ENCODE peak calls at places on chromosomes 12 and 14, in eight cellular contexts. One of them, this sample, is unnamed.
A peak's percentile ranks its signal among the peaks of the same experiment; 100 is the strongest.

GRCh38 chr12:31007636-31008175 is 66.0 kb upstream of the DDX11 start:
- DNase-seq in aorta: no peak
- DNase-seq in NT2/D1: no peak
- DNase-seq in lower lobe of right lung: peak; percentile 4
- DNase-seq in left ventricle myocardium inferior: no peak
- DNase-seq in effector memory CD4-positive, alpha-beta T cell: no peak
- DNase-seq in fibroblast of lung: no peak
- DNase-seq in left lung: peak; percentile 19
- DNase-seq in this sample: peak; percentile 35

GRCh38 chr12:52351196-52352059 is 15.9 kb downstream of the KRT85 start:
- DNase-seq in aorta: peak; percentile 79
- DNase-seq in NT2/D1: no peak
- DNase-seq in lower lobe of right lung: no peak
- DNase-seq in left ventricle myocardium inferior: peak; percentile 50
- DNase-seq in effector memory CD4-positive, alpha-beta T cell: peak; percentile 36
- DNase-seq in fibroblast of lung: no peak
- DNase-seq in left lung: no peak
- DNase-seq in this sample: no peak

GRCh38 chr12:61654698-61655097 is 605.5 kb upstream of the USP15 start:
- DNase-seq in aorta: no peak
- DNase-seq in NT2/D1: no peak
- DNase-seq in lower lobe of right lung: no peak
- DNase-seq in left ventricle myocardium inferior: no peak
- DNase-seq in effector memory CD4-positive, alpha-beta T cell: no peak
- DNase-seq in fibroblast of lung: no peak
- DNase-seq in left lung: no peak
- DNase-seq in this sample: no peak

GRCh38 chr12:10385181-10385613 is 4.6 kb downstream of the KLRK1 start:
- DNase-seq in aorta: no peak
- DNase-seq in NT2/D1: no peak
- DNase-seq in lower lobe of right lung: no peak
- DNase-seq in left ventricle myocardium inferior: no peak
- DNase-seq in effector memory CD4-positive, alpha-beta T cell: no peak
- DNase-seq in fibroblast of lung: peak; percentile 93
- DNase-seq in left lung: no peak
- DNase-seq in this sample: no peak

GRCh38 chr14:63677891-63678379 is 36.3 kb upstream of the WDR89 start:
- DNase-seq in aorta: no peak
- DNase-seq in NT2/D1: peak; percentile 32
- DNase-seq in lower lobe of right lung: no peak
- DNase-seq in left ventricle myocardium inferior: no peak
- DNase-seq in effector memory CD4-positive, alpha-beta T cell: no peak
- DNase-seq in fibroblast of lung: no peak
- DNase-seq in left lung: no peak
- DNase-seq in this sample: no peak

GRCh38 chr12:74334770-74335169 is 202.9 kb upstream of the ATXN7L3B start:
- DNase-seq in aorta: no peak
- DNase-seq in NT2/D1: no peak
- DNase-seq in lower lobe of right lung: no peak
- DNase-seq in left ventricle myocardium inferior: no peak
- DNase-seq in effector memory CD4-positive, alpha-beta T cell: no peak
- DNase-seq in fibroblast of lung: peak; percentile 18
- DNase-seq in left lung: no peak
- DNase-seq in this sample: no peak

GRCh38 chr14:105495101-105495989 is 4.3 kb downstream of the TEDC1 start:
- DNase-seq in aorta: peak; percentile 77
- DNase-seq in NT2/D1: no peak
- DNase-seq in lower lobe of right lung: peak; percentile 46
- DNase-seq in left ventricle myocardium inferior: peak; percentile 58
- DNase-seq in effector memory CD4-positive, alpha-beta T cell: no peak
- DNase-seq in fibroblast of lung: no peak
- DNase-seq in left lung: peak; percentile 33
- DNase-seq in this sample: peak; percentile 69

GRCh38 chr12:120196363-120196762 is 1.8 kb upstream of the GCN1 start:
- DNase-seq in aorta: no peak
- DNase-seq in NT2/D1: no peak
- DNase-seq in lower lobe of right lung: no peak
- DNase-seq in left ventricle myocardium inferior: no peak
- DNase-seq in effector memory CD4-positive, alpha-beta T cell: no peak
- DNase-seq in fibroblast of lung: peak; percentile 23
- DNase-seq in left lung: no peak
- DNase-seq in this sample: no peak

GRCh38 chr12:122845041-122845864 is 10.0 kb downstream of the HIP1R start:
- DNase-seq in aorta: peak; percentile 77
- DNase-seq in NT2/D1: no peak
- DNase-seq in lower lobe of right lung: peak; percentile 41
- DNase-seq in left ventricle myocardium inferior: no peak
- DNase-seq in effector memory CD4-positive, alpha-beta T cell: no peak
- DNase-seq in fibroblast of lung: no peak
- DNase-seq in left lung: no peak
- DNase-seq in this sample: no peak

GRCh38 chr14:100076133-100076532 is 10.9 kb downstream of the EVL start:
- DNase-seq in aorta: no peak
- DNase-seq in NT2/D1: no peak
- DNase-seq in lower lobe of right lung: peak; percentile 71
- DNase-seq in left ventricle myocardium inferior: no peak
- DNase-seq in effector memory CD4-positive, alpha-beta T cell: no peak
- DNase-seq in fibroblast of lung: peak; percentile 14
- DNase-seq in left lung: peak; percentile 52
- DNase-seq in this sample: peak; percentile 44

GRCh38 chr12:127620956-127621355 is 646.0 kb upstream of the TMEM132C start:
- DNase-seq in aorta: no peak
- DNase-seq in NT2/D1: no peak
- DNase-seq in lower lobe of right lung: no peak
- DNase-seq in left ventricle myocardium inferior: no peak
- DNase-seq in effector memory CD4-positive, alpha-beta T cell: no peak
- DNase-seq in fibroblast of lung: no peak
- DNase-seq in left lung: no peak
- DNase-seq in this sample: no peak

GRCh38 chr14:51394391-51394790 is 154.3 kb downstream of the TMX1 start:
- DNase-seq in aorta: no peak
- DNase-seq in NT2/D1: no peak
- DNase-seq in lower lobe of right lung: no peak
- DNase-seq in left ventricle myocardium inferior: no peak
- DNase-seq in effector memory CD4-positive, alpha-beta T cell: no peak
- DNase-seq in fibroblast of lung: peak; percentile 34
- DNase-seq in left lung: no peak
- DNase-seq in this sample: no peak

GRCh38 chr12:118052324-118053070 is 8.5 kb downstream of the WSB2 start:
- DNase-seq in aorta: peak; percentile 86
- DNase-seq in NT2/D1: no peak
- DNase-seq in lower lobe of right lung: peak; percentile 68
- DNase-seq in left ventricle myocardium inferior: peak; percentile 72
- DNase-seq in effector memory CD4-positive, alpha-beta T cell: no peak
- DNase-seq in fibroblast of lung: peak; percentile 98
- DNase-seq in left lung: peak; percentile 76
- DNase-seq in this sample: peak; percentile 92

GRCh38 chr14:61337893-61338292 is 16.5 kb downstream of the PRKCH start:
- DNase-seq in aorta: no peak
- DNase-seq in NT2/D1: no peak
- DNase-seq in lower lobe of right lung: no peak
- DNase-seq in left ventricle myocardium inferior: no peak
- DNase-seq in effector memory CD4-positive, alpha-beta T cell: peak; percentile 58
- DNase-seq in fibroblast of lung: no peak
- DNase-seq in left lung: no peak
- DNase-seq in this sample: no peak

GRCh38 chr12:123057505-123058265 is 77.2 kb downstream of the ARL6IP4 start:
- DNase-seq in aorta: peak; percentile 55
- DNase-seq in NT2/D1: no peak
- DNase-seq in lower lobe of right lung: peak; percentile 83
- DNase-seq in left ventricle myocardium inferior: no peak
- DNase-seq in effector memory CD4-positive, alpha-beta T cell: no peak
- DNase-seq in fibroblast of lung: no peak
- DNase-seq in left lung: peak; percentile 73
- DNase-seq in this sample: no peak

GRCh38 chr12:66314278-66314677 is 12.0 kb downstream of the HELB start:
- DNase-seq in aorta: no peak
- DNase-seq in NT2/D1: no peak
- DNase-seq in lower lobe of right lung: no peak
- DNase-seq in left ventricle myocardium inferior: no peak
- DNase-seq in effector memory CD4-positive, alpha-beta T cell: no peak
- DNase-seq in fibroblast of lung: no peak
- DNase-seq in left lung: no peak
- DNase-seq in this sample: no peak

GRCh38 chr14:105337966-105338365 is 23.4 kb downstream of the PACS2 start:
- DNase-seq in aorta: no peak
- DNase-seq in NT2/D1: no peak
- DNase-seq in lower lobe of right lung: peak; percentile 46
- DNase-seq in left ventricle myocardium inferior: peak; percentile 77
- DNase-seq in effector memory CD4-positive, alpha-beta T cell: no peak
- DNase-seq in fibroblast of lung: no peak
- DNase-seq in left lung: no peak
- DNase-seq in this sample: peak; percentile 33

GRCh38 chr12:47902131-47902639 is 2.6 kb downstream of the VDR start:
- DNase-seq in aorta: no peak
- DNase-seq in NT2/D1: no peak
- DNase-seq in lower lobe of right lung: no peak
- DNase-seq in left ventricle myocardium inferior: no peak
- DNase-seq in effector memory CD4-positive, alpha-beta T cell: no peak
- DNase-seq in fibroblast of lung: no peak
- DNase-seq in left lung: no peak
- DNase-seq in this sample: no peak

GRCh38 chr14:99509871-99510555 is 28.8 kb downstream of the CCNK start:
- DNase-seq in aorta: peak; percentile 73
- DNase-seq in NT2/D1: no peak
- DNase-seq in lower lobe of right lung: no peak
- DNase-seq in left ventricle myocardium inferior: no peak
- DNase-seq in effector memory CD4-positive, alpha-beta T cell: no peak
- DNase-seq in fibroblast of lung: no peak
- DNase-seq in left lung: no peak
- DNase-seq in this sample: no peak

DNA sequence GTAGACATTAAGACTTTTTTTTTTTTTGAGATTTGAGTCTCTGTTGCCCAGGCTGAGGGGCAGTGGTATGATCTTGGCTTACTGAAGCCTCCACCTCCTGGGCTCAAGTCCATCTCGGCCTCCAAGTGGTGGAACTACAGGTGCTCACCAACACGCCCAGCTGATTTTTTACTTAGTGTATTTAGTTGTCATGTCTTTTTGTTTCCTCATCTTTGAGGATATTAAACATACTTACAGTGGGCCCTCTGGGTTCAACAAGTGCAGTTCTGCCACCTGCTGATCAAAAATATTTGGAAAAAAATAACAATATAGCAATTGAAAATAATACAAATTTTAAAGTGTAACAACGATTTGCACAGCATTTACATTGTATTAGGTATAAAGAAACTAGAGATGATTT is 4.4 kb upstream of the B4GALNT1 start:
- DNase-seq in aorta: no peak
- DNase-seq in NT2/D1: no peak
- DNase-seq in lower lobe of right lung: no peak
- DNase-seq in left ventricle myocardium inferior: no peak
- DNase-seq in effector memory CD4-positive, alpha-beta T cell: no peak
- DNase-seq in fibroblast of lung: no peak
- DNase-seq in left lung: no peak
- DNase-seq in this sample: no peak
- H3K27me3 ChIP-seq in aorta: peaks cover 1% of the 10 kb centered on the region
- H3K27me3 ChIP-seq in NT2/D1: peaks cover 11% of the 10 kb centered on the region
- H3K27me3 ChIP-seq in lower lobe of right lung: peaks cover 20% of the 10 kb centered on the region
- H3K27me3 ChIP-seq in left ventricle myocardium inferior: peaks cover 83% of the 10 kb centered on the region
- H3K27me3 ChIP-seq in effector memory CD4-positive, alpha-beta T cell: peaks cover 17% of the 10 kb centered on the region
- H3K27me3 ChIP-seq in fibroblast of lung: no peaks in the 10 kb centered on the region
- H3K27me3 ChIP-seq in left lung: peaks cover 78% of the 10 kb centered on the region
- H3K27me3 ChIP-seq in this sample: peaks cover 37% of the 10 kb centered on the region

GRCh38 chr12:54588110-54588831 is at the start of gene PPP1R1A:
- DNase-seq in aorta: peak; percentile 81
- DNase-seq in NT2/D1: no peak
- DNase-seq in lower lobe of right lung: no peak
- DNase-seq in left ventricle myocardium inferior: peak; percentile 35
- DNase-seq in effector memory CD4-positive, alpha-beta T cell: no peak
- DNase-seq in fibroblast of lung: no peak
- DNase-seq in left lung: no peak
- DNase-seq in this sample: no peak
- H3K27me3 ChIP-seq in aorta: no peaks in the 10 kb centered on the region
- H3K27me3 ChIP-seq in NT2/D1: peaks cover 19% of the 10 kb centered on the region
- H3K27me3 ChIP-seq in lower lobe of right lung: peaks cover 43% of the 10 kb centered on the region
- H3K27me3 ChIP-seq in left ventricle myocardium inferior: peaks cover 70% of the 10 kb centered on the region
- H3K27me3 ChIP-seq in effector memory CD4-positive, alpha-beta T cell: peaks cover 17% of the 10 kb centered on the region
- H3K27me3 ChIP-seq in fibroblast of lung: peaks cover 52% of the 10 kb centered on the region
- H3K27me3 ChIP-seq in left lung: peaks cover 81% of the 10 kb centered on the region
- H3K27me3 ChIP-seq in this sample: no peaks in the 10 kb centered on the region

GRCh38 chr14:69852897-69853296 is 26.3 kb upstream of the SMOC1 start:
- DNase-seq in aorta: no peak
- DNase-seq in NT2/D1: no peak
- DNase-seq in lower lobe of right lung: no peak
- DNase-seq in left ventricle myocardium inferior: no peak
- DNase-seq in effector memory CD4-positive, alpha-beta T cell: no peak
- DNase-seq in fibroblast of lung: no peak
- DNase-seq in left lung: no peak
- DNase-seq in this sample: no peak
- H3K27me3 ChIP-seq in aorta: peaks cover 2% of the 10 kb centered on the region
- H3K27me3 ChIP-seq in NT2/D1: no peaks in the 10 kb centered on the region
- H3K27me3 ChIP-seq in lower lobe of right lung: peaks cover 6% of the 10 kb centered on the region
- H3K27me3 ChIP-seq in left ventricle myocardium inferior: peaks cover 80% of the 10 kb centered on the region
- H3K27me3 ChIP-seq in effector memory CD4-positive, alpha-beta T cell: peaks cover 5% of the 10 kb centered on the region
- H3K27me3 ChIP-seq in fibroblast of lung: no peaks in the 10 kb centered on the region
- H3K27me3 ChIP-seq in left lung: peaks cover 17% of the 10 kb centered on the region
- H3K27me3 ChIP-seq in this sample: no peaks in the 10 kb centered on the region

GRCh38 chr14:94291906-94292525 is 1.1 kb downstream of the SERPINA10 start:
- DNase-seq in aorta: no peak
- DNase-seq in NT2/D1: no peak
- DNase-seq in lower lobe of right lung: no peak
- DNase-seq in left ventricle myocardium inferior: no peak
- DNase-seq in effector memory CD4-positive, alpha-beta T cell: no peak
- DNase-seq in fibroblast of lung: no peak
- DNase-seq in left lung: no peak
- DNase-seq in this sample: no peak

GRCh38 chr14:94291159-94291905 is 1.7 kb downstream of the SERPINA10 start:
- DNase-seq in aorta: no peak
- DNase-seq in NT2/D1: no peak
- DNase-seq in lower lobe of right lung: no peak
- DNase-seq in left ventricle myocardium inferior: no peak
- DNase-seq in effector memory CD4-positive, alpha-beta T cell: no peak
- DNase-seq in fibroblast of lung: no peak
- DNase-seq in left lung: no peak
- DNase-seq in this sample: no peak

GRCh38 chr14:94293578-94293924 is 483 bp upstream of the SERPINA10 start:
- DNase-seq in aorta: no peak
- DNase-seq in NT2/D1: no peak
- DNase-seq in lower lobe of right lung: no peak
- DNase-seq in left ventricle myocardium inferior: no peak
- DNase-seq in effector memory CD4-positive, alpha-beta T cell: no peak
- DNase-seq in fibroblast of lung: no peak
- DNase-seq in left lung: no peak
- DNase-seq in this sample: no peak

GRCh38 chr14:94292872-94293577 is at the start of gene SERPINA10:
- DNase-seq in aorta: no peak
- DNase-seq in NT2/D1: no peak
- DNase-seq in lower lobe of right lung: no peak
- DNase-seq in left ventricle myocardium inferior: no peak
- DNase-seq in effector memory CD4-positive, alpha-beta T cell: no peak
- DNase-seq in fibroblast of lung: no peak
- DNase-seq in left lung: no peak
- DNase-seq in this sample: no peak

DNA sequence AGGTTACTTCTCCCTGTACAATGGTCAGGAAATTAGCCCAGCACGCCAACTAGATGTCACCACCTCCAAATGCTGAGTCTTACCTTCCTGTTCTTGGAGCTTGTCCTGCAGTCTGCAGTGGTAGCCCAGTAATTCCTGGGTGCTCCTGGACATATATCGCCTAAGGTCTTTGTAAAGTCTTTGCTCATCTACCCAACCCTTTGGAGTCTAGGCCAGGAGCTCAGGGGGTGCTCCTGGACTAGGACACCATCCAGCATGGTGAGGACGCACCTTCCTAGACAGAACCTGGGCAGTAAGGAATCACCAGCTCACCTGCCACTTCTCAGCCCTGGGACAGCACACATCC is 569 bp downstream of the SERPINA10 start:
- DNase-seq in aorta: no peak
- DNase-seq in NT2/D1: no peak
- DNase-seq in lower lobe of right lung: no peak
- DNase-seq in left ventricle myocardium inferior: no peak
- DNase-seq in effector memory CD4-positive, alpha-beta T cell: no peak
- DNase-seq in fibroblast of lung: no peak
- DNase-seq in left lung: no peak
- DNase-seq in this sample: no peak
- H3K27me3 ChIP-seq in aorta: no peaks in the 10 kb centered on the region
- H3K27me3 ChIP-seq in NT2/D1: no peaks in the 10 kb centered on the region
- H3K27me3 ChIP-seq in lower lobe of right lung: peaks cover 6% of the 10 kb centered on the region
- H3K27me3 ChIP-seq in left ventricle myocardium inferior: peaks cover 60% of the 10 kb centered on the region
- H3K27me3 ChIP-seq in effector memory CD4-positive, alpha-beta T cell: no peaks in the 10 kb centered on the region
- H3K27me3 ChIP-seq in fibroblast of lung: no peaks in the 10 kb centered on the region
- H3K27me3 ChIP-seq in left lung: peaks cover 5% of the 10 kb centered on the region
- H3K27me3 ChIP-seq in this sample: no peaks in the 10 kb centered on the region